ENCODE peak calls at places on chromosomes 13 and 19, in four cellular contexts. Q, N, K and G are unnamed samples.

GRCh38 chr13:112822851-112823250 is 133.0 kb downstream of the ATP11A start:
- DNase-seq in K (no peak), Q (peak; percentile 15), N (no peak), G (no peak)

GRCh38 chr13:29754486-29754806 is 96.0 kb downstream of the UBL3 start:
- DNase-seq in K (no peak), N (no peak), Q (no peak), G (no peak)

GRCh38 chr13:110879482-110879881 is 35.4 kb downstream of the ANKRD10 start:
- DNase-seq in K (no peak), N (no peak), Q (no peak), G (no peak)

GRCh38 chr19:39692166-39692565 is 12.1 kb upstream of the LGALS14 start:
- DNase-seq in N (no peak), Q (no peak), K (no peak), G (no peak)

GRCh38 chr19:29952127-29952526 is 10.1 kb downstream of the URI1 start:
- DNase-seq in Q (no peak), N (no peak), K (no peak), G (no peak)

GRCh38 chr19:7124782-7125181 is 55.3 kb downstream of the ZNF557 start:
- DNase-seq in Q (no peak), N (no peak), K (no peak), G (no peak)

GRCh38 chr13:98141509-98141908 is 1.4 kb upstream of the FARP1 start:
- DNase-seq in K (no peak), Q (no peak), N (no peak), G (no peak)

GRCh38 chr13:41746259-41746658 is 214.7 kb downstream of the VWA8 start:
- DNase-seq in N (peak; percentile 30), Q (no peak), K (no peak), G (no peak)

GRCh38 chr19:41265376-41266153 is 1.4 kb downstream of the HNRNPUL1 start:
- DNase-seq in Q (peak; percentile 53), K (peak; percentile 45), N (no peak), G (no peak)